ENCODE peak calls at places on chromosomes 3 and 15, in five cellular contexts. Q is GM13977, M is A673, H is heart right ventricle, I is GM12865. F is an unnamed sample.

GRCh38 chr3:178195824-178196223 is 340.4 kb upstream of the KCNMB2 start:
- DNase-seq in H (no peak), I (peak; percentile 17), M (no peak), Q (no peak), F (no peak)

GRCh38 chr3:149181179-149181578 is 40.5 kb downstream of the CP start:
- DNase-seq in Q (no peak), M (no peak), I (no peak), H (no peak), F (no peak)

GRCh38 chr15:72155021-72155621 is 36.9 kb downstream of the SENP8 start:
- DNase-seq in M (peak; percentile 54), H (peak; percentile 46), Q (no peak), I (no peak), F (no peak)

GRCh38 chr3:172087198-172087597 is 47.8 kb downstream of the FNDC3B start:
- DNase-seq in M (peak; percentile 52), H (no peak), Q (no peak), I (no peak), F (no peak)

GRCh38 chr15:51714911-51715310 is 22.5 kb downstream of the LYSMD2 start:
- DNase-seq in Q (no peak), M (no peak), I (no peak), H (no peak), F (no peak)

GRCh38 chr15:73937313-73937695 is 11.0 kb downstream of the LOXL1 start:
- DNase-seq in H (no peak), I (no peak), M (no peak), Q (no peak), F (no peak)

GRCh38 chr3:150697646-150698045 is 6.1 kb downstream of the ERICH6 start:
- DNase-seq in I (no peak), M (no peak), H (no peak), Q (no peak), F (no peak)

GRCh38 chr3:2476996-2477395 is 378.3 kb downstream of the CNTN4 start:
- DNase-seq in Q (no peak), I (no peak), H (no peak), M (no peak), F (no peak)

GRCh38 chr15:94080416-94080815 is 150.9 kb upstream of the MCTP2 start:
- DNase-seq in I (peak; percentile 5), Q (no peak), H (peak; percentile 35), M (peak; percentile 83), F (no peak)

GRCh38 chr15:98690272-98690671 is 41.9 kb downstream of the IGF1R start:
- DNase-seq in I (no peak), M (no peak), H (no peak), Q (no peak), F (no peak)

GRCh38 chr3:112002458-112002971 is 3.8 kb downstream of the TAGLN3 start:
- DNase-seq in H (no peak), I (no peak), M (no peak), Q (no peak), F (no peak)

GRCh38 chr15:52804526-52805081 is 14.5 kb upstream of the ONECUT1 start:
- DNase-seq in M (no peak), Q (peak; percentile 22), H (no peak), I (no peak), F (no peak)

GRCh38 chr3:195087321-195087720 is 183.6 kb downstream of the XXYLT1 start:
- DNase-seq in Q (no peak), I (no peak), M (no peak), H (no peak), F (no peak)

GRCh38 chr3:10703875-10704274 is 112.2 kb upstream of the SLC6A11 start:
- DNase-seq in I (peak; percentile 4), M (peak; percentile 32), H (no peak), Q (no peak), F (no peak)

GRCh38 chr3:54641226-54642014 is 286.4 kb downstream of the LRTM1 start:
- DNase-seq in Q (no peak), I (no peak), M (no peak), H (no peak), F (no peak)

GRCh38 chr3:100665230-100665629 is 44.1 kb upstream of the TFG start:
- DNase-seq in Q (no peak), M (no peak), H (no peak), I (peak; percentile 19), F (no peak)

GRCh38 chr3:23594897-23595670 is 210.7 kb upstream of the UBE2E1 start:
- DNase-seq in Q (no peak), M (peak; percentile 25), H (no peak), I (no peak), F (no peak)

GRCh38 chr3:8607285-8608040 is 37.1 kb downstream of the SSUH2 start:
- DNase-seq in Q (no peak), M (peak; percentile 37), H (peak; percentile 80), I (peak; percentile 17), F (no peak)

GRCh38 chr3:101066776-101067175 is 73.6 kb upstream of the ABI3BP start:
- DNase-seq in Q (no peak), I (no peak), H (no peak), M (no peak), F (no peak)

GRCh38 chr15:83436513-83437158 is 10.5 kb upstream of the SH3GL3 start:
- DNase-seq in Q (peak; percentile 24), I (peak; percentile 28), M (peak; percentile 74), H (no peak), F (no peak)

GRCh38 chr3:169809230-169809795 is 3.4 kb upstream of the LRRIQ4 start:
- DNase-seq in Q (no peak), M (no peak), I (no peak), H (no peak), F (no peak)

GRCh38 chr3:38655708-38656300 is 6.3 kb upstream of the SCN5A start:
- DNase-seq in M (peak; percentile 56), Q (peak; percentile 49), H (no peak), I (peak; percentile 48), F (peak; percentile 43)
- TF ChIP-seq CTCF in M (peak; percentile 51), Q (peak; percentile 57), H (peak; percentile 44), I (peak; percentile 44), F (peak; percentile 34)

DNA sequence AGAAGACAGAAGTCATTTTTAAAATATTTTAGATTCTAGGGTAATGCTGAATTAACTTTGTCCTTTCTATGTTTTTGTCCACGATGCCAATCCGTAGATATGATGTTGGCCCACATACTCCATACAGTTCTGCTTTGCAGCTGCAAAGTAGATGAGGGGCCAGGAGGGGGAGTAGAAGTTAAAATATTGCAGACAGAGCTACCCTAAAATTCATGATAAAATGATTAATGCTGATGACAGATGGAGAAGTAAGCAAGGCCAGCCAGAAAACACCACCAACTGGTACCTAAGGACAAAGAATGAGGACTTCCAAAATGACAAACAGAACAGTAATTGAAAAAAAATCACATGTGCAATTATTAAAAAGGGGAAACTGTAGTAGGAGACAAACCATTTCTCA is 756.6 kb upstream of the ARPP21 start:
- DNase-seq in M (peak; percentile 80), I (no peak), H (no peak), Q (no peak), F (no peak)
- TF ChIP-seq CTCF in M (peak; percentile 82), I (no peak), H (peak; percentile 19), Q (no peak), F (no peak)

DNA sequence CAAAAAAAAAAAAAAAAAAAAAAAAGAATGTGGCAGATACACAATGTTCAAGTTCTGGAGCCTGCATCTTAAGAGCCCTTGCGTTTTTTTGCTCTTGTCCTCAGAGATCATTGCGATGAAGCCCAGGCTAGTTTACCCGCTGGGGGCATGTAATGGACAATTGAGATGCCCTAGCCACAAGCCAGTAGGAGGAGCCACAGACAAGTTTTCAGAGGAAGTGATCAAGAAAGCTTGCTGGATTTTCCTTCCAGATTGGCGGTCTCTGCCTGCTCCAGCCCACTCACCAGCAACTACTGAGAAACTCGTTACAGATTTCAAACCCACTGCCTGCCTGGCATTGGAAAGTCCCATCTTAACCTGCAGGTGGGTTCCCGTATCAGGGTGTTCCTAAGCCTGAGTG is 192.1 kb upstream of the EOMES start:
- DNase-seq in H (no peak), Q (no peak), I (peak; percentile 27), M (peak; percentile 34), F (no peak)
- TF ChIP-seq CTCF in H (no peak), Q (no peak), I (no peak), M (peak; percentile 36), F (no peak)

GRCh38 chr3:146746190-146746589 is 141.0 kb upstream of the PLSCR5 start:
- DNase-seq in Q (no peak), M (peak; percentile 97), H (no peak), I (no peak), F (no peak)

GRCh38 chr3:146747051-146747450 is 141.9 kb upstream of the PLSCR5 start:
- DNase-seq in M (peak; percentile 17), Q (no peak), I (no peak), H (no peak), F (no peak)

GRCh38 chr3:146750196-146750595 is 145.1 kb upstream of the PLSCR5 start:
- DNase-seq in M (no peak), I (no peak), Q (no peak), H (no peak), F (no peak)

DNA sequence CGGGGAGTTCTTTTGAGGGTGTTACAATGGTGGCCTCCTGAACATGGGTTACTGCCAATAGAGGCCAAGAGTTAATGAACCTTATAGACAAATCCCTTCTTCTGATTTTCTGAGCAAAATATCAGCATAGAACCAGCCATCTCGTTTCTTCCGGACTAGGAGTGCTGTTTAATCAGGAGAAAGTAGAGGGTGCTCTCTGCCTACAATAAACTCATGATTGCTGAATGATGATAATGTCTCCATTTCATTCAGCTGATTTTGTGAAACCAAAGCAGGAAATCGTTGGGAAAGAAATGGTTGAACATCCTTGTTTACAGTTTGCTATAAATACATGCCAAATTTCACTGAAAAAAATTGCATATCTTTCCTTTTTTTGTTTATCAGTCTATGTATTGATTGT is 142.8 kb upstream of the PLSCR5 start:
- DNase-seq in M (peak; percentile 82), Q (no peak), I (no peak), H (no peak), F (no peak)
- TF ChIP-seq CTCF in M (peak; percentile 76), Q (no peak), I (no peak), H (peak; percentile 35), F (no peak)

GRCh38 chr15:85164841-85165466 is 183.3 kb downstream of the PDE8A start:
- DNase-seq in Q (no peak), H (no peak), M (no peak), I (no peak), F (no peak)

GRCh38 chr15:85167568-85167967 is 185.9 kb downstream of the PDE8A start:
- DNase-seq in M (no peak), I (no peak), H (no peak), Q (no peak), F (no peak)

GRCh38 chr15:85171736-85172135 is 190.1 kb downstream of the PDE8A start:
- DNase-seq in M (no peak), I (no peak), Q (no peak), H (no peak), F (no peak)

GRCh38 chr15:85172846-85173490 is 191.3 kb downstream of the PDE8A start:
- DNase-seq in M (no peak), H (no peak), I (no peak), Q (no peak), F (no peak)

DNA sequence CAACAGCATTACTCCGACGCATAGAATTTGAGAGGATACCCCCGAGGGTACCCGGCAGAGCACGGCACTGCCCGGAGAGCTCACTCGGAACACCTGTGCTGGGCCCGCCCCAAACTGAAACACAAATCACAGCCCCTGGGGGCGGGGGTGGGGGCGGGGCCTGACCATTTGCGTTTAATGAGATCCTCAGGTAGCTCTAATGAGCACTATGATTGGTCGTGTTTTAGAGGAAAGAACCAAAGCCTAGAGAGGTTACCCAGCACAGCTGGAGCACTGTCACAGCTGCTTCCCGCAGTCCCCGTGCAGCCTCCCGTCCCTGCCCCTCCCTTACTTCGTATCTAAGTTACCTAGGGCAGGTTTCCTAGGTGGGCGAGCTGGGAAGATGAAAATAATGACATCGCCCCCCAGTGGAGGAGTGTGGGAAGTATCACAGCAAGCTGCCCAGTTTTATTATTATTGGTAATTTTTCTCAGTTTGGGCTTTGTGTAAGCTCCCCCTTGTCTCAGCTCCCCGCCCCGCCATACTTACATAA is 187.1 kb downstream of the PDE8A start:
- DNase-seq in Q (peak; percentile 49), M (peak; percentile 55), I (peak; percentile 40), H (no peak), F (peak; percentile 71)
- TF ChIP-seq CTCF in Q (peak; percentile 56), M (peak; percentile 74), I (peak; percentile 49), H (peak; percentile 51), F (peak; percentile 41)

F was measured in GM13976.